ENCODE peak calls at places on chromosome 17, in nine cellular contexts. O is A549; B is endothelial cell of umbilical vein; Z is mucosa of descending colon; L is transverse colon; T is IMR-90; K is psoas muscle; Q is effector memory CD4-positive, alpha-beta T cell; P is SK-N-SH. G is an unnamed sample.
A peak's percentile ranks its signal among the peaks of the same experiment; 100 is the strongest.

GRCh38 chr17:41131979-41132378 is 8.0 kb upstream of the KRTAP4-12 start:
- DNase-seq in O (peak; percentile 27), B (no peak), Z (no peak), L (no peak), T (peak; percentile 67), K (no peak), Q (no peak), P (no peak), G (no peak)

GRCh38 chr17:39548494-39548893 is 59.2 kb downstream of the NEUROD2 start:
- DNase-seq in O (no peak), B (no peak), Z (no peak), L (no peak), T (no peak), K (no peak), Q (no peak), P (no peak), G (no peak)

GRCh38 chr17:40086150-40087044 is 14.0 kb downstream of the NR1D1 start:
- DNase-seq in O (peak; percentile 70), B (peak; percentile 40), Z (peak; percentile 72), L (peak; percentile 69), T (no peak), K (peak; percentile 87), Q (no peak), P (peak; percentile 92), G (peak; percentile 45)

GRCh38 chr17:61168506-61168905 is 231.1 kb upstream of the TBX2 start:
- DNase-seq in O (no peak), B (no peak), Z (no peak), L (no peak), T (peak; percentile 34), K (no peak), Q (no peak), P (no peak), G (no peak)

GRCh38 chr17:65532491-65532890 is 29.0 kb downstream of the AXIN2 start:
- DNase-seq in O (no peak), B (no peak), Z (no peak), L (no peak), T (no peak), K (no peak), Q (no peak), P (no peak), G (no peak)

GRCh38 chr17:57869599-57870282 is 19.9 kb upstream of the MRPS23 start:
- DNase-seq in O (peak; percentile 62), B (no peak), Z (no peak), L (no peak), T (peak; percentile 97), K (peak; percentile 8), Q (no peak), P (no peak), G (no peak)

GRCh38 chr17:36544049-36544319 is 735 bp upstream of the GGNBP2 start:
- DNase-seq in O (peak; percentile 72), B (peak; percentile 67), Z (no peak), L (no peak), T (peak; percentile 55), K (peak; percentile 73), Q (no peak), P (no peak), G (no peak)

GRCh38 chr17:4233668-4234258 is 30.0 kb downstream of the ANKFY1 start:
- DNase-seq in O (no peak), B (no peak), Z (no peak), L (peak; percentile 42), T (no peak), K (no peak), Q (no peak), P (no peak), G (no peak)

GRCh38 chr17:69575346-69575761 is 160.9 kb downstream of the MAP2K6 start:
- DNase-seq in O (peak; percentile 27), B (peak; percentile 82), Z (no peak), L (no peak), T (peak; percentile 87), K (no peak), Q (no peak), P (no peak), G (no peak)

GRCh38 chr17:12256380-12256995 is 235.8 kb downstream of the MAP2K4 start:
- DNase-seq in O (peak; percentile 75), B (peak; percentile 39), Z (no peak), L (peak; percentile 18), T (peak; percentile 81), K (no peak), Q (no peak), P (peak; percentile 43), G (no peak)

GRCh38 chr17:62614142-62614541 is 13.3 kb upstream of the MRC2 start:
- DNase-seq in O (no peak), B (no peak), Z (no peak), L (no peak), T (peak; percentile 92), K (peak; percentile 24), Q (no peak), P (no peak), G (no peak)

GRCh38 chr17:76968707-76969597 is 100.7 kb downstream of the MGAT5B start:
- DNase-seq in O (no peak), B (no peak), Z (peak; percentile 44), L (peak; percentile 55), T (no peak), K (no peak), Q (peak; percentile 15), P (peak; percentile 84), G (peak; percentile 31)

GRCh38 chr17:41121742-41122141 is 2.2 kb downstream of the KRTAP4-12 start:
- DNase-seq in O (no peak), B (no peak), Z (no peak), L (no peak), T (no peak), K (no peak), Q (no peak), P (no peak), G (no peak)

GRCh38 chr17:29205047-29205446 is 24.8 kb upstream of the MYO18A start:
- DNase-seq in O (no peak), B (no peak), Z (no peak), L (no peak), T (no peak), K (no peak), Q (no peak), P (peak; percentile 46), G (no peak)

DNA sequence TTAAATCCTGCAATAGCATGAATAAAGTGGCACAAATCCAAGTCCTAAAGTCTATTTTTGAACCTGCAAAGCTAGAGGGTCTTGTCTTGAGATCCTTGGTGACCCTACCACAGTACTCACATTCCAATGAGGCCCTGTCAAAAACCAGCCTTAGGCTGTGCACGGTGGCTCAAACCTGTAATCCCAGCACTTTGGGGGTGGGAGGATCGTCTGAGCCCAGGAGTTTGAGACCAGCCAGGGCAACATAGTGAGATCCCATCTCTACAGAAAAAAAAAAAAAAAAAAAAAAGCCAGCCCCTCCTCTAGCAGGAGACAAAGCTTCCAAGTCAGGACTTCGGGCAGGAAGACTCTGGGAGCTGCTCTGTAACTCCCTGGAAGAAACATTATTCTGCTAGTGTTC is 16.3 kb downstream of the CYTH1 start:
- DNase-seq in O (no peak), B (no peak), Z (no peak), L (no peak), T (no peak), K (no peak), Q (no peak), P (no peak), G (no peak)
- H3K4me1 ChIP-seq in O (peaks cover 3% of the 10 kb centered on the region), B (peaks cover 33% of the 10 kb centered on the region), Z (no peaks in the 10 kb centered on the region), L (no peaks in the 10 kb centered on the region), T (peaks cover 1% of the 10 kb centered on the region), K (peaks cover 62% of the 10 kb centered on the region), Q (peaks cover 95% of the 10 kb centered on the region), P (no peaks in the 10 kb centered on the region), G (peaks cover 97% of the 10 kb centered on the region)

GRCh38 chr17:66549731-66550207 is 247.4 kb downstream of the PRKCA start:
- DNase-seq in O (peak; percentile 60), B (peak; percentile 46), Z (no peak), L (no peak), T (peak; percentile 90), K (no peak), Q (no peak), P (no peak), G (no peak)
- H3K4me1 ChIP-seq in O (peaks cover 60% of the 10 kb centered on the region), B (peaks cover 39% of the 10 kb centered on the region), Z (peaks cover 22% of the 10 kb centered on the region), L (peaks cover 18% of the 10 kb centered on the region), T (peaks cover 27% of the 10 kb centered on the region), K (no peaks in the 10 kb centered on the region), Q (peaks cover 19% of the 10 kb centered on the region), P (peaks cover 14% of the 10 kb centered on the region), G (peaks cover 31% of the 10 kb centered on the region)

GRCh38 chr17:68190495-68190894 is 57.3 kb upstream of the AMZ2 start:
- DNase-seq in O (no peak), B (no peak), Z (no peak), L (no peak), T (no peak), K (no peak), Q (no peak), P (no peak), G (no peak)

GRCh38 chr17:68182940-68183551 is 64.8 kb upstream of the AMZ2 start:
- DNase-seq in O (no peak), B (no peak), Z (no peak), L (peak; percentile 44), T (no peak), K (no peak), Q (peak; percentile 75), P (no peak), G (peak; percentile 78)

GRCh38 chr17:68182016-68182315 is 65.9 kb upstream of the AMZ2 start:
- DNase-seq in O (no peak), B (no peak), Z (no peak), L (no peak), T (no peak), K (no peak), Q (no peak), P (no peak), G (no peak)

GRCh38 chr17:68184141-68184571 is 63.7 kb upstream of the AMZ2 start:
- DNase-seq in O (no peak), B (no peak), Z (no peak), L (no peak), T (no peak), K (no peak), Q (no peak), P (no peak), G (no peak)

DNA sequence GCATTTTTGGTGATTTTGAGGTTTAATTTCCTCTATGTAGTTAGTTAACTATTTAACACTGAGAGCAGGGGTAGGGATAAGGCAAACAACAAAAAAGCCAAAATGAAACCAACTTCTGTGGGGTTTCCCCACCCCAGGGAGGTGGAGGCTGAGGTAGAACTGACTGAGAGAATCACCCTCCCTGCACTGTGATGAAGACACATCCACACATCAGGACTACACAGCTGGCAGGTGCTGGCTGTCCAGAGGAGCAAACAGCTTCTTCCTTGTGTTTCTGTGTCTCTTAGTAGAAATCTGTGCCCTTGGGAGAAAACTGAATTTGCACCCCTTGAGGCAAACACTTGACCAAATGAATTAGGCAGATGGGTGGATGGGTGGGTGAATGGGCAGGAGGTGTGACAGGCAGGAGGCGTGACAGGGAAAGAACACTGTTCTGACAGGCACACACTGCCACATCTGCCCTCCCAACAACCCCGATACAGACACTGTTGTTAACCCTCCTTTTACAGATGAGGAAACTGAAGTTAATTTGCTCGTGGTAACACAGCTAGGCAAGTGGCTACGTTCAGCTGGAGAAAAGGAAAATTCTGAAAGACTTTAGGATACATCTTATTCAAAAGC is 62.9 kb upstream of the AMZ2 start:
- DNase-seq in O (no peak), B (no peak), Z (no peak), L (no peak), T (no peak), K (no peak), Q (peak; percentile 47), P (no peak), G (peak; percentile 52)
- H3K4me1 ChIP-seq in O (no peaks in the 10 kb centered on the region), B (no peaks in the 10 kb centered on the region), Z (no peaks in the 10 kb centered on the region), L (no peaks in the 10 kb centered on the region), T (no peaks in the 10 kb centered on the region), K (no peaks in the 10 kb centered on the region), Q (peaks cover 32% of the 10 kb centered on the region), P (no peaks in the 10 kb centered on the region), G (peaks cover 49% of the 10 kb centered on the region)

DNA sequence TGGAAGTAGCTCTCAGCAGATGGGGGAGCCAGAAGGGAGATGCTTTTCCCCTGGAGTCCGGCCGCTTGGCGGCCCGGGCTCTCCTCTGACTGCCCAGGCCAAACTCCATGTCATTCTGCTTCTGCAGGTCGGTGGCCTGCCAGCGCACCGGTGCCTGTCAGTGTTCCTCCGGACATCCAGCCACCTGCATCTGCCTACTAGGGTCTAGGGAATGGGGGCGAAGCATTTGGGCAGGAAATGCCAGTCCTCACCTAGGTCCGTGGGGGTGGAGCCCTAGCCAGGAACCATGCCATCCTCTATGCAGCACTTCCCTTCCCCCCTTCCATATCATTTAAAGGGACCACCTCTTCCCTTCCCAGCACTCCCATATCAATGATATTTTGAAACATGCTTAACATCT is 34.2 kb downstream of the GJC1 start:
- DNase-seq in O (no peak), B (no peak), Z (no peak), L (no peak), T (no peak), K (no peak), Q (no peak), P (no peak), G (no peak)
- H3K4me1 ChIP-seq in O (peaks cover 18% of the 10 kb centered on the region), B (peaks cover 22% of the 10 kb centered on the region), Z (no peaks in the 10 kb centered on the region), L (peaks cover 4% of the 10 kb centered on the region), T (peaks cover 26% of the 10 kb centered on the region), K (peaks cover 10% of the 10 kb centered on the region), Q (no peaks in the 10 kb centered on the region), P (no peaks in the 10 kb centered on the region), G (no peaks in the 10 kb centered on the region)